ENCODE peak calls at places on chromosomes 7 and 10, in seven cellular contexts. U is AG09309, N is ACHN, F is WERI-Rb-1, A is SHP77, Z is hypothalamus, V is ELF-1. D is an unnamed sample.

GRCh38 chr7:79515358-79515757 is 61.9 kb upstream of the MAGI2 start:
- DNase-seq in F (no peak), V (no peak), A (no peak), N (no peak), U (no peak), Z (no peak), D (no peak)

GRCh38 chr7:126450269-126450671 is 802.5 kb downstream of the GRM8 start:
- DNase-seq in V (no peak), U (no peak), N (no peak), F (no peak), A (no peak), Z (no peak), D (no peak)

GRCh38 chr7:46963719-46964118 is 618.2 kb downstream of the TNS3 start:
- DNase-seq in N (no peak), A (no peak), F (no peak), V (no peak), U (no peak), Z (no peak), D (no peak)

GRCh38 chr10:97573672-97574071 is 1.1 kb downstream of the ANKRD2 start:
- DNase-seq in U (no peak), F (no peak), N (no peak), V (no peak), Z (no peak), A (no peak), D (no peak)

GRCh38 chr7:81990395-81990794 is 220.5 kb upstream of the HGF start:
- DNase-seq in Z (no peak), A (no peak), N (peak; percentile 40), F (no peak), V (no peak), U (peak; percentile 5), D (no peak)

GRCh38 chr10:23540401-23540800 is 101.5 kb downstream of the OTUD1 start:
- DNase-seq in A (no peak), U (no peak), Z (no peak), V (no peak), F (no peak), N (no peak), D (no peak)

GRCh38 chr10:119025336-119025735 is 4.2 kb upstream of the NANOS1 start:
- DNase-seq in U (no peak), V (peak; percentile 44), Z (no peak), F (no peak), A (peak; percentile 20), N (peak; percentile 86), D (peak; percentile 25)

GRCh38 chr7:54921116-54921515 is 97.7 kb upstream of the EGFR start:
- DNase-seq in A (no peak), N (no peak), U (no peak), F (no peak), V (no peak), Z (no peak), D (no peak)

GRCh38 chr10:45135836-45136235 is 135.1 kb downstream of the ZNF22 start:
- DNase-seq in Z (no peak), U (no peak), F (no peak), A (no peak), V (no peak), N (no peak), D (no peak)

GRCh38 chr10:131946321-131946751 is 35.4 kb downstream of the BNIP3 start:
- DNase-seq in Z (no peak), F (no peak), A (no peak), V (no peak), U (peak; percentile 63), N (peak; percentile 81), D (no peak)

GRCh38 chr7:52507546-52507945 is 527.9 kb upstream of the POM121L12 start:
- DNase-seq in F (no peak), Z (no peak), A (no peak), U (no peak), N (no peak), V (no peak), D (no peak)

GRCh38 chr7:154698726-154699291 is 304.1 kb downstream of the PAXIP1 start:
- DNase-seq in U (no peak), F (no peak), Z (no peak), V (peak; percentile 43), N (peak; percentile 37), A (no peak), D (no peak)

GRCh38 chr7:30238721-30239441 is 45.5 kb upstream of the ZNRF2 start:
- DNase-seq in V (no peak), N (peak; percentile 38), U (no peak), Z (no peak), F (no peak), A (peak; percentile 67), D (no peak)

GRCh38 chr7:1505731-1506550 is 1.8 kb upstream of the INTS1 start:
- DNase-seq in Z (no peak), A (peak; percentile 86), V (peak; percentile 41), N (no peak), U (no peak), F (peak; percentile 37), D (no peak)

GRCh38 chr7:94333810-94334209 is 60.9 kb upstream of the COL1A2 start:
- DNase-seq in F (no peak), U (no peak), N (no peak), Z (no peak), V (no peak), A (no peak), D (no peak)

GRCh38 chr7:5689118-5689517 is 92.3 kb downstream of the RNF216 start:
- DNase-seq in F (no peak), U (no peak), A (no peak), V (no peak), Z (no peak), N (no peak), D (no peak)

GRCh38 chr7:43749383-43749940 is 9.0 kb upstream of the BLVRA start:
- DNase-seq in V (no peak), A (no peak), N (no peak), F (no peak), U (no peak), Z (no peak), D (no peak)

D was measured in D341Med.